ENCODE peak calls at places on chromosome 5, in eight cellular contexts. Y is aorta; E is uterus; T is neural progenitor cell; Z is mucosa of descending colon; U is GM12891; X is choroid plexus epithelial cell; V is activated T-cell treated with anti-CD3 and anti-CD28 coated beads, Interleukin-2, amount 50 U/mL, for 4 hours. K is an unnamed sample.

GRCh38 chr5:154273028-154273617 is 82.6 kb downstream of the GALNT10 start:
- DNase-seq in X (peak), Y (no peak), T (no peak), Z (no peak), E (peak), V (no peak), U (no peak), K (no peak)

GRCh38 chr5:137252513-137252912 is 246.6 kb downstream of the SPOCK1 start:
- DNase-seq in Y (no peak), Z (no peak), T (no peak), E (no peak), V (no peak), X (no peak), U (no peak), K (no peak)

GRCh38 chr5:139134906-139135305 is 63.3 kb downstream of the SIL1 start:
- DNase-seq in X (no peak), E (no peak), Y (no peak), Z (no peak), V (no peak), T (no peak), U (no peak), K (no peak)

GRCh38 chr5:589588-589987 is 22.6 kb upstream of the CEP72 start:
- DNase-seq in E (no peak), Y (peak), V (no peak), T (no peak), Z (no peak), U (no peak), X (no peak), K (no peak)

GRCh38 chr5:73705364-73705763 is 79.4 kb downstream of the ARHGEF28 start:
- DNase-seq in E (no peak), Y (no peak), V (no peak), T (peak), Z (no peak), U (no peak), X (no peak), K (no peak)

GRCh38 chr5:80871541-80871961 is 88.6 kb upstream of the RASGRF2 start:
- DNase-seq in X (peak), V (no peak), U (no peak), E (no peak), Z (no peak), Y (no peak), T (no peak), K (peak)

GRCh38 chr5:173237821-173238220 is 2.8 kb upstream of the NKX2-5 start:
- DNase-seq in V (no peak), U (no peak), Y (peak), Z (no peak), T (peak), X (no peak), E (no peak), K (no peak)

GRCh38 chr5:180717989-180718388 is 21.9 kb downstream of the OR2Y1 start:
- DNase-seq in E (no peak), Y (no peak), X (no peak), U (no peak), V (no peak), Z (no peak), T (no peak), K (no peak)

GRCh38 chr5:17151686-17152085 is 65.7 kb upstream of the BASP1 start:
- DNase-seq in V (no peak), T (peak), E (no peak), Z (no peak), X (peak), U (no peak), Y (no peak), K (no peak)

GRCh38 chr5:103466494-103466893 is 96.1 kb downstream of the NUDT12 start:
- DNase-seq in X (peak), U (no peak), T (no peak), Z (no peak), E (no peak), Y (no peak), V (no peak), K (peak)

GRCh38 chr5:41191249-41191648 is 22.1 kb downstream of the C6 start:
- DNase-seq in X (no peak), V (no peak), Y (no peak), Z (no peak), U (no peak), E (no peak), T (no peak), K (peak)

GRCh38 chr5:112142769-112143270 is 276.3 kb downstream of the EPB41L4A start:
- DNase-seq in T (no peak), X (peak), Y (no peak), V (no peak), U (no peak), E (no peak), Z (no peak), K (peak)

GRCh38 chr5:35777358-35778087 is 79.2 kb upstream of the IL7R start:
- DNase-seq in V (peak), T (peak), E (no peak), X (peak), U (no peak), Z (no peak), Y (no peak), K (peak)

GRCh38 chr5:140145818-140146522 is 20.2 kb downstream of the IGIP start:
- DNase-seq in Z (peak), T (peak), X (peak), E (peak), Y (peak), V (peak), U (peak), K (peak)

GRCh38 chr5:152560508-152561137 is 155.5 kb upstream of the NMUR2 start:
- DNase-seq in T (peak), V (no peak), E (peak), Z (no peak), U (peak), Y (peak), X (peak), K (peak)

GRCh38 chr5:9265391-9266287 is 280.2 kb downstream of the SEMA5A start:
- DNase-seq in Z (no peak), E (no peak), Y (no peak), T (peak), X (peak), V (no peak), U (no peak), K (peak)

GRCh38 chr5:127884416-127884815 is 181.2 kb downstream of the CCDC192 start:
- DNase-seq in T (no peak), Z (no peak), Y (no peak), V (no peak), U (no peak), E (no peak), X (no peak), K (no peak)

GRCh38 chr5:71893451-71893850 is 174.4 kb downstream of the CARTPT start:
- DNase-seq in T (no peak), Z (no peak), Y (no peak), X (no peak), U (no peak), V (no peak), E (no peak), K (no peak)

GRCh38 chr5:1913578-1913977 is 30.9 kb upstream of the IRX4 start:
- DNase-seq in X (no peak), Z (no peak), V (no peak), E (no peak), Y (peak), U (no peak), T (no peak), K (no peak)

GRCh38 chr5:61200582-61201155 is 38.4 kb upstream of the SMIM15 start:
- DNase-seq in E (no peak), X (no peak), T (no peak), Z (no peak), U (no peak), Y (no peak), V (no peak), K (no peak)

GRCh38 chr5:58012103-58012502 is 447.8 kb downstream of the PLK2 start:
- DNase-seq in T (no peak), Z (no peak), E (no peak), Y (no peak), U (no peak), X (no peak), V (no peak), K (peak)

GRCh38 chr5:13322769-13323168 is 621.7 kb downstream of the DNAH5 start:
- DNase-seq in U (no peak), V (no peak), T (no peak), Y (no peak), E (no peak), Z (no peak), X (no peak), K (no peak)

GRCh38 chr5:135944967-135945560 is 9.7 kb downstream of the LECT2 start:
- DNase-seq in Y (no peak), T (peak), Z (no peak), E (peak), X (peak), U (no peak), V (no peak), K (peak)

GRCh38 chr5:73274870-73275756 is 102.1 kb downstream of the TMEM174 start:
- DNase-seq in V (no peak), X (peak), U (no peak), E (no peak), Y (no peak), Z (no peak), T (no peak), K (no peak)

GRCh38 chr5:135537745-135538144 is 2.0 kb upstream of the NEUROG1 start:
- DNase-seq in E (no peak), U (no peak), Z (no peak), X (no peak), T (no peak), V (no peak), Y (no peak), K (no peak)

GRCh38 chr5:173764321-173765029 is 123.7 kb upstream of the CPEB4 start:
- DNase-seq in T (peak), X (peak), Z (peak), U (no peak), V (no peak), E (peak), Y (peak), K (peak)

GRCh38 chr5:4873656-4874055 is 266.5 kb upstream of the ADAMTS16 start:
- DNase-seq in T (no peak), Y (no peak), Z (no peak), X (no peak), U (no peak), V (no peak), E (no peak), K (no peak)

GRCh38 chr5:83029-83428 is 8.9 kb upstream of the PLEKHG4B start:
- DNase-seq in U (no peak), X (no peak), Z (no peak), Y (peak), E (no peak), V (no peak), T (no peak), K (no peak)

GRCh38 chr5:41148448-41148847 is 64.9 kb downstream of the C6 start:
- DNase-seq in Z (no peak), V (no peak), T (no peak), Y (no peak), U (no peak), E (peak), X (no peak), K (no peak)

GRCh38 chr5:142017832-142018427 is 5.1 kb upstream of the GNPDA1 start:
- DNase-seq in T (no peak), X (peak), U (no peak), V (no peak), E (no peak), Y (no peak), Z (no peak), K (no peak)